ENCODE peak calls at places on chromosomes 5 and 9, in five cellular contexts. A is NCI-H774; S is activated T-helper 1 cell treated with anti-CD3 and anti-CD28 coated beads, Interleukin-2, amount 50 U/mL, for 16 hours; F is CD4-positive, alpha-beta T cell; Y is right atrium auricular region. M is an unnamed sample.

GRCh38 chr5:15757103-15757502 is 257.1 kb downstream of the FBXL7 start:
- DNase-seq in F (no peak), S (no peak), A (no peak), Y (no peak), M (no peak)

GRCh38 chr5:91562922-91563321 is 179.8 kb upstream of the ARRDC3 start:
- DNase-seq in S (no peak), A (no peak), F (no peak), Y (no peak), M (no peak)

GRCh38 chr9:68710082-68710481 is 5.0 kb downstream of the PIP5K1B start:
- DNase-seq in A (no peak), F (no peak), Y (no peak), S (no peak), M (no peak)

GRCh38 chr9:99266136-99267023 is 44.3 kb downstream of the SEC61B start:
- DNase-seq in S (peak), Y (no peak), F (peak), A (peak), M (peak)

GRCh38 chr9:36132081-36132480 is 4.5 kb upstream of the GLIPR2 start:
- DNase-seq in Y (no peak), S (no peak), F (no peak), A (no peak), M (no peak)

GRCh38 chr5:2196989-2197531 is 314.3 kb upstream of the IRX4 start:
- DNase-seq in F (no peak), S (no peak), A (no peak), Y (peak), M (no peak)

GRCh38 chr9:133969681-133970580 is 22.2 kb downstream of the VAV2 start:
- DNase-seq in A (no peak), S (no peak), F (no peak), Y (no peak), M (no peak)

GRCh38 chr5:51960617-51961115 is 577.4 kb downstream of the ISL1 start:
- DNase-seq in F (no peak), S (no peak), A (peak), Y (no peak), M (peak)

GRCh38 chr5:55303238-55303690 is 4.2 kb downstream of the DHX29 start:
- DNase-seq in A (no peak), S (no peak), Y (no peak), F (no peak), M (no peak)

GRCh38 chr9:12813960-12814876 is 39.4 kb downstream of the LURAP1L start:
- DNase-seq in A (peak), F (no peak), Y (peak), S (no peak), M (peak)

GRCh38 chr5:77569409-77569808 is 69.1 kb downstream of the OTP start:
- DNase-seq in A (no peak), F (no peak), Y (no peak), S (no peak), M (no peak)

GRCh38 chr5:155260798-155261197 is 247.2 kb downstream of the KIF4B start:
- DNase-seq in S (no peak), Y (no peak), F (no peak), A (peak), M (peak)

GRCh38 chr9:87771251-87772006 is 45.5 kb downstream of the CTSL start:
- DNase-seq in Y (no peak), A (no peak), F (no peak), S (no peak), M (no peak)

GRCh38 chr5:143541943-143542797 is 138.7 kb upstream of the NR3C1 start:
- DNase-seq in Y (no peak), A (no peak), F (no peak), S (no peak), M (no peak)

GRCh38 chr5:116573279-116573616 is 1.4 kb downstream of the SEMA6A start:
- DNase-seq in F (no peak), S (no peak), A (no peak), Y (no peak), M (no peak)

GRCh38 chr5:130514984-130515690 is 610.9 kb downstream of the CHSY3 start:
- DNase-seq in S (no peak), F (no peak), Y (no peak), A (no peak), M (no peak)

GRCh38 chr9:96376926-96377874 is 6.3 kb downstream of the SLC35D2 start:
- DNase-seq in S (no peak), F (no peak), Y (no peak), A (no peak), M (no peak)

GRCh38 chr5:123245689-123246088 is 156.6 kb downstream of the PRDM6 start:
- DNase-seq in A (no peak), Y (no peak), S (no peak), F (no peak), M (no peak)

GRCh38 chr9:14238044-14238443 is 75.9 kb downstream of the NFIB start:
- DNase-seq in A (no peak), S (no peak), Y (no peak), F (no peak), M (no peak)

GRCh38 chr5:43619380-43619779 is 16.4 kb downstream of the NNT start:
- DNase-seq in Y (no peak), A (no peak), F (no peak), S (no peak), M (no peak)

GRCh38 chr5:122469520-122469919 is 157.5 kb downstream of the SNCAIP start:
- DNase-seq in Y (no peak), S (no peak), A (no peak), F (no peak), M (no peak)

GRCh38 chr9:120965344-120966004 is 38.9 kb upstream of the TRAF1 start:
- DNase-seq in A (peak), Y (peak), F (no peak), S (no peak), M (peak)

GRCh38 chr5:67149933-67150523 is 46.6 kb downstream of the CD180 start:
- DNase-seq in F (no peak), A (no peak), Y (no peak), S (no peak), M (peak)

GRCh38 chr5:116038817-116039216 is 6.5 kb downstream of the ARL14EPL start:
- DNase-seq in Y (no peak), F (no peak), S (no peak), A (no peak), M (no peak)

GRCh38 chr5:64767959-64768357 is 533 bp downstream of the SREK1IP1 start:
- DNase-seq in Y (no peak), A (no peak), S (no peak), F (peak), M (no peak)

GRCh38 chr9:4196886-4197285 is 103.0 kb downstream of the GLIS3 start:
- DNase-seq in Y (no peak), S (no peak), F (no peak), A (no peak), M (no peak)

GRCh38 chr5:124996764-124997077 is 250.3 kb upstream of the ZNF608 start:
- DNase-seq in S (no peak), F (no peak), A (no peak), Y (no peak), M (peak)

GRCh38 chr9:137451976-137452760 is 7.0 kb downstream of the NSMF start:
- DNase-seq in A (no peak), F (no peak), Y (no peak), S (no peak), M (no peak)

GRCh38 chr5:120106912-120107525 is 357.1 kb upstream of the PRR16 start:
- DNase-seq in Y (no peak), A (no peak), F (no peak), S (no peak), M (no peak)

GRCh38 chr5:122022966-122023365 is 55.1 kb downstream of the LOX start:
- DNase-seq in F (no peak), Y (no peak), S (no peak), A (no peak), M (no peak)

GRCh38 chr5:42984307-42984706 is 55.8 kb downstream of the ANXA2R start:
- DNase-seq in S (no peak), A (no peak), Y (no peak), F (no peak), M (no peak)

GRCh38 chr5:44632344-44632743 is 176.4 kb upstream of the MRPS30 start:
- DNase-seq in S (no peak), Y (no peak), A (no peak), F (no peak), M (no peak)

GRCh38 chr5:53424691-53425597 is 55.5 kb upstream of the FST start:
- DNase-seq in Y (no peak), F (no peak), S (no peak), A (no peak), M (no peak)

GRCh38 chr9:130948266-130948665 is 9.2 kb upstream of the FIBCD1 start:
- DNase-seq in F (no peak), S (no peak), Y (no peak), A (peak), M (no peak)

GRCh38 chr5:7392401-7393024 is 3.4 kb upstream of the ADCY2 start:
- DNase-seq in A (peak), S (no peak), Y (no peak), F (no peak), M (peak)